ENCODE peak calls at places on chromosomes 1 and 21, in five cellular contexts. H is DMS 273 treated with DMSO at 0.1 percent for 48 hours, I is OCI-LY7, O is T-cell, B is posterior vena cava. L is an unnamed sample.

GRCh38 chr1:28246427-28246832 is 10.5 kb downstream of the ATP5IF1 start:
- DNase-seq in I (peak), B (no peak), O (no peak), H (no peak), L (no peak)

GRCh38 chr1:1119272-1119890 is 3.5 kb upstream of the C1orf159 start:
- DNase-seq in B (peak), O (no peak), I (no peak), H (no peak), L (no peak)

GRCh38 chr1:185368913-185369491 is 52.0 kb upstream of the IVNS1ABP start:
- DNase-seq in O (no peak), I (no peak), H (no peak), B (no peak), L (no peak)

GRCh38 chr1:93813076-93813475 is 65.9 kb downstream of the DNTTIP2 start:
- DNase-seq in H (no peak), I (no peak), O (no peak), B (no peak), L (no peak)

GRCh38 chr1:150473659-150474058 is 13.6 kb upstream of the TARS2 start:
- DNase-seq in H (no peak), B (no peak), O (no peak), I (no peak), L (no peak)

GRCh38 chr1:36157973-36158826 is 2.2 kb downstream of the MAP7D1 start:
- DNase-seq in B (no peak), O (no peak), I (no peak), H (no peak), L (no peak)

GRCh38 chr1:207748737-207749528 is 2.9 kb upstream of the CD46 start:
- DNase-seq in I (peak), B (no peak), O (no peak), H (no peak), L (no peak)

GRCh38 chr1:10451286-10451685 is 1.5 kb downstream of the CORT start:
- DNase-seq in O (no peak), I (no peak), B (no peak), H (peak), L (no peak)

GRCh38 chr1:61227857-61228557 is 145.6 kb downstream of the NFIA start:
- DNase-seq in O (no peak), H (peak), B (no peak), I (no peak), L (no peak)

GRCh38 chr21:33013618-33014017 is 12.1 kb upstream of the OLIG2 start:
- DNase-seq in H (no peak), I (no peak), B (no peak), O (no peak), L (no peak)

GRCh38 chr1:213658508-213658907 is 329.3 kb upstream of the PROX1 start:
- DNase-seq in O (no peak), H (no peak), B (no peak), I (no peak), L (no peak)

GRCh38 chr1:185442065-185442464 is 125.0 kb upstream of the IVNS1ABP start:
- DNase-seq in H (no peak), I (no peak), B (no peak), O (no peak), L (no peak)

GRCh38 chr1:14415396-14415795 is 183.1 kb upstream of the KAZN start:
- DNase-seq in O (no peak), H (no peak), B (no peak), I (peak), L (no peak)

GRCh38 chr1:42258218-42258617 is 76.8 kb downstream of the FOXJ3 start:
- DNase-seq in O (no peak), B (no peak), H (no peak), I (no peak), L (no peak)

GRCh38 chr1:244386595-244386994 is 65.1 kb downstream of the ADSS2 start:
- DNase-seq in B (no peak), O (no peak), H (no peak), I (no peak), L (no peak)

GRCh38 chr1:47437518-47438320 is at the start of gene FOXD2:
- DNase-seq in H (peak), B (peak), I (peak), O (peak), L (peak)

GRCh38 chr1:60387175-60387574 is 313.6 kb upstream of the C1orf87 start:
- DNase-seq in H (no peak), O (no peak), B (no peak), I (no peak), L (no peak)

GRCh38 chr1:1602321-1602931 is 2.5 kb upstream of the FNDC10 start:
- DNase-seq in O (no peak), H (no peak), B (no peak), I (no peak), L (no peak)

L was measured in cardiac septum.